ENCODE peak calls at places on chromosomes 1 and 21, in nine cellular contexts. Y is H9; E is left ventricle myocardium inferior; J is brain microvascular endothelial cell; O is lower lobe of right lung; Z is PC-9; M is CD8-positive, alpha-beta memory T cell; P is colonic mucosa; A is CD4-positive, alpha-beta memory T cell. B is an unnamed sample.

GRCh38 chr1:207923561-207923960 is 12.6 kb upstream of the CD34 start:
- DNase-seq in Y (no peak), E (no peak), J (no peak), O (no peak), Z (no peak), M (no peak), P (no peak), A (no peak), B (no peak)

GRCh38 chr1:32872189-32872898 is 1.6 kb upstream of the FNDC5 start:
- DNase-seq in Y (peak), E (peak), J (peak), O (peak), Z (peak), M (peak), P (peak), A (peak), B (no peak)

GRCh38 chr1:116375884-116376733 is 3.1 kb downstream of the ATP1A1 start:
- DNase-seq in Y (peak), E (peak), J (peak), O (peak), Z (peak), M (peak), P (peak), A (peak), B (peak)

GRCh38 chr1:194055545-194055944 is 869.1 kb upstream of the B3GALT2 start:
- DNase-seq in Y (no peak), E (no peak), J (no peak), O (no peak), Z (no peak), M (no peak), P (no peak), A (no peak), B (no peak)

GRCh38 chr1:8712413-8713229 is 104.8 kb downstream of the RERE start:
- DNase-seq in Y (no peak), E (no peak), J (peak), O (no peak), Z (peak), M (no peak), P (no peak), A (peak), B (no peak)

GRCh38 chr1:201557572-201557958 is 18.6 kb downstream of the NAV1 start:
- DNase-seq in Y (no peak), E (no peak), J (no peak), O (peak), Z (no peak), M (no peak), P (no peak), A (no peak), B (no peak)

GRCh38 chr1:44405804-44406743 is 1.0 kb downstream of the RNF220 start:
- DNase-seq in Y (peak), E (no peak), J (no peak), O (peak), Z (peak), M (no peak), P (no peak), A (peak), B (no peak)

GRCh38 chr21:29175408-29176147 is 45.1 kb downstream of the MAP3K7CL start:
- DNase-seq in Y (no peak), E (no peak), J (peak), O (no peak), Z (no peak), M (no peak), P (no peak), A (no peak), B (no peak)

GRCh38 chr21:15688809-15689208 is 41.0 kb upstream of the USP25 start:
- DNase-seq in Y (no peak), E (no peak), J (no peak), O (no peak), Z (no peak), M (no peak), P (no peak), A (peak), B (no peak)

GRCh38 chr1:6102227-6102845 is 56.6 kb downstream of the KCNAB2 start:
- DNase-seq in Y (no peak), E (no peak), J (no peak), O (peak), Z (no peak), M (no peak), P (no peak), A (no peak), B (no peak)

GRCh38 chr21:35179990-35180557 is 131.0 kb upstream of the RUNX1 start:
- DNase-seq in Y (no peak), E (no peak), J (peak), O (no peak), Z (no peak), M (no peak), P (no peak), A (no peak), B (no peak)

GRCh38 chr1:39531526-39531925 is 40.1 kb downstream of the BMP8A start:
- DNase-seq in Y (no peak), E (no peak), J (no peak), O (no peak), Z (no peak), M (no peak), P (no peak), A (no peak), B (no peak)

GRCh38 chr1:175145899-175146298 is 46.7 kb downstream of the KIAA0040 start:
- DNase-seq in Y (no peak), E (no peak), J (no peak), O (no peak), Z (no peak), M (no peak), P (no peak), A (no peak), B (no peak)

GRCh38 chr1:248858096-248858890 is 592 bp downstream of the ZNF692 start:
- DNase-seq in Y (peak), E (peak), J (peak), O (peak), Z (peak), M (no peak), P (peak), A (no peak), B (peak)

GRCh38 chr1:210407207-210407886 is 78.6 kb downstream of the HHAT start:
- DNase-seq in Y (peak), E (peak), J (peak), O (peak), Z (peak), M (peak), P (peak), A (peak), B (peak)

GRCh38 chr1:220368352-220369265 is 96.4 kb upstream of the RAB3GAP2 start:
- DNase-seq in Y (peak), E (no peak), J (peak), O (no peak), Z (peak), M (no peak), P (no peak), A (no peak), B (no peak)

GRCh38 chr1:209160230-209160629 is 423.3 kb upstream of the CAMK1G start:
- DNase-seq in Y (no peak), E (no peak), J (no peak), O (no peak), Z (no peak), M (no peak), P (no peak), A (no peak), B (no peak)

GRCh38 chr21:46119565-46120271 is 21.8 kb downstream of the COL6A2 start:
- DNase-seq in Y (peak), E (peak), J (no peak), O (peak), Z (no peak), M (no peak), P (no peak), A (no peak), B (no peak)

GRCh38 chr1:160779662-160780397 is 16.1 kb upstream of the LY9 start:
- DNase-seq in Y (peak), E (no peak), J (no peak), O (no peak), Z (no peak), M (peak), P (peak), A (no peak), B (no peak)

GRCh38 chr1:17250601-17251000 is 1.7 kb downstream of the PADI3 start:
- DNase-seq in Y (no peak), E (no peak), J (no peak), O (no peak), Z (peak), M (no peak), P (peak), A (no peak), B (peak)

GRCh38 chr1:236484310-236484971 is 39.3 kb upstream of the LGALS8 start:
- DNase-seq in Y (no peak), E (no peak), J (no peak), O (no peak), Z (no peak), M (no peak), P (no peak), A (no peak), B (no peak)

GRCh38 chr1:192147626-192148025 is 10.6 kb upstream of the RGS18 start:
- DNase-seq in Y (no peak), E (no peak), J (no peak), O (no peak), Z (no peak), M (no peak), P (no peak), A (no peak), B (no peak)

GRCh38 chr1:99650021-99650420 is 4.1 kb downstream of the PALMD start:
- DNase-seq in Y (no peak), E (no peak), J (no peak), O (no peak), Z (no peak), M (no peak), P (no peak), A (no peak), B (peak)

GRCh38 chr1:4756851-4757580 is 102.6 kb downstream of the AJAP1 start:
- DNase-seq in Y (no peak), E (no peak), J (no peak), O (no peak), Z (no peak), M (no peak), P (no peak), A (no peak), B (no peak)

GRCh38 chr1:84570436-84571149 is 3.6 kb downstream of the CTBS start:
- DNase-seq in Y (no peak), E (no peak), J (no peak), O (no peak), Z (no peak), M (no peak), P (no peak), A (no peak), B (no peak)

GRCh38 chr1:243667591-243667990 is 182.5 kb downstream of the AKT3 start:
- DNase-seq in Y (peak), E (no peak), J (no peak), O (no peak), Z (no peak), M (no peak), P (no peak), A (no peak), B (no peak)

GRCh38 chr1:114314098-114314497 is 160.4 kb upstream of the SYT6 start:
- DNase-seq in Y (no peak), E (no peak), J (no peak), O (no peak), Z (no peak), M (no peak), P (no peak), A (no peak), B (no peak)

GRCh38 chr1:93025572-93025971 is 53.5 kb upstream of the MTF2 start:
- DNase-seq in Y (no peak), E (no peak), J (no peak), O (no peak), Z (no peak), M (no peak), P (no peak), A (no peak), B (no peak)

GRCh38 chr1:26037904-26038303 is 8.0 kb downstream of the SLC30A2 start:
- DNase-seq in Y (no peak), E (no peak), J (no peak), O (no peak), Z (no peak), M (no peak), P (no peak), A (no peak), B (no peak)

GRCh38 chr1:116667577-116668105 is at the start of gene IGSF3:
- DNase-seq in Y (peak), E (peak), J (no peak), O (peak), Z (peak), M (peak), P (peak), A (peak), B (peak)

GRCh38 chr1:54297596-54298283 is 97.8 kb downstream of the MRPL37 start:
- DNase-seq in Y (no peak), E (no peak), J (no peak), O (no peak), Z (no peak), M (no peak), P (peak), A (no peak), B (no peak)

GRCh38 chr1:231059566-231060193 is 19.6 kb upstream of the FAM89A start:
- DNase-seq in Y (no peak), E (no peak), J (peak), O (no peak), Z (no peak), M (no peak), P (no peak), A (no peak), B (no peak)

GRCh38 chr1:74592580-74593355 is 80.4 kb upstream of the LRRC53 start:
- DNase-seq in Y (no peak), E (no peak), J (no peak), O (no peak), Z (no peak), M (no peak), P (no peak), A (no peak), B (no peak)

GRCh38 chr1:51927029-51927428 is 48.5 kb upstream of the NRDC start:
- DNase-seq in Y (no peak), E (no peak), J (peak), O (no peak), Z (no peak), M (no peak), P (no peak), A (no peak), B (no peak)

GRCh38 chr1:63968663-63969460 is 195.0 kb downstream of the ROR1 start:
- DNase-seq in Y (no peak), E (peak), J (peak), O (no peak), Z (no peak), M (no peak), P (no peak), A (no peak), B (no peak)

GRCh38 chr21:46545911-46546310 is 59.0 kb downstream of the S100B start:
- DNase-seq in Y (no peak), E (no peak), J (no peak), O (no peak), Z (no peak), M (no peak), P (no peak), A (no peak), B (no peak)

GRCh38 chr1:70222716-70223235 is 1.6 kb downstream of the SRSF11 start:
- DNase-seq in Y (no peak), E (no peak), J (no peak), O (no peak), Z (no peak), M (no peak), P (no peak), A (no peak), B (no peak)
- H3K27ac ChIP-seq in Y (no peak), E (peak), J (peak), O (peak), Z (peak), M (peak), P (peak), A (peak), B (peak)

GRCh38 chr21:37410639-37411038 is 44.1 kb downstream of the DYRK1A start:
- DNase-seq in Y (no peak), E (no peak), J (no peak), O (no peak), Z (no peak), M (no peak), P (no peak), A (no peak), B (no peak)
- H3K27ac ChIP-seq in Y (no peak), E (no peak), J (no peak), O (no peak), Z (no peak), M (no peak), P (no peak), A (no peak), B (no peak)

GRCh38 chr1:205071801-205072200 is 12.5 kb downstream of the TMEM81 start:
- DNase-seq in Y (no peak), E (no peak), J (no peak), O (no peak), Z (no peak), M (no peak), P (no peak), A (no peak), B (no peak)
- H3K27ac ChIP-seq in Y (no peak), E (no peak), J (no peak), O (no peak), Z (no peak), M (no peak), P (no peak), A (no peak), B (no peak)

GRCh38 chr1:24825174-24825573 is 79.9 kb downstream of the CLIC4 start:
- DNase-seq in Y (no peak), E (no peak), J (no peak), O (no peak), Z (no peak), M (no peak), P (no peak), A (no peak), B (no peak)

GRCh38 chr1:24827737-24828136 is 82.5 kb downstream of the CLIC4 start:
- DNase-seq in Y (no peak), E (no peak), J (no peak), O (no peak), Z (no peak), M (no peak), P (no peak), A (no peak), B (no peak)

GRCh38 chr1:24828887-24829192 is 83.6 kb downstream of the CLIC4 start:
- DNase-seq in Y (no peak), E (no peak), J (no peak), O (no peak), Z (no peak), M (no peak), P (no peak), A (no peak), B (no peak)

GRCh38 chr1:24828183-24828886 is 83.1 kb downstream of the CLIC4 start:
- DNase-seq in Y (no peak), E (no peak), J (no peak), O (no peak), Z (no peak), M (no peak), P (no peak), A (no peak), B (no peak)

DNA sequence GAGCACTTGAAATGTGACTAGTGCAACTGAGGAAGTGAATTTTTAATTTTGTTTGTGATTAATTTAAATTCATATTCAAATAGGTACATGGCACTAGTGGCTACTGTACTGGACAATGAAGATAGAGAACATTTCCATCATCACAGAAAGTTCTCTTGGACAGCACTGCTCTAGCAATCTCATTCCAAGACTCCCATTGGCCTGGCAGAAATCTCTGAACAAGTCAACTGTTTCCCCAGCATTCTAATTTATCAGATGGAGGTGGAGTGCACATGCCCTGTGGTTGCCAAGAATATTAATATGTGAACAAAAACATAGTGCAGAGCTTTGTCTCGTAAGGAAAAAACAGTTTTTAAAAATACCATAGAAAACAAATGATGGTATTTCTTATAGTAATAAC is 81.3 kb downstream of the CLIC4 start:
- DNase-seq in Y (no peak), E (no peak), J (no peak), O (no peak), Z (no peak), M (no peak), P (no peak), A (no peak), B (no peak)
- H3K27ac ChIP-seq in Y (no peak), E (peak), J (no peak), O (no peak), Z (no peak), M (no peak), P (no peak), A (no peak), B (no peak)

DNA sequence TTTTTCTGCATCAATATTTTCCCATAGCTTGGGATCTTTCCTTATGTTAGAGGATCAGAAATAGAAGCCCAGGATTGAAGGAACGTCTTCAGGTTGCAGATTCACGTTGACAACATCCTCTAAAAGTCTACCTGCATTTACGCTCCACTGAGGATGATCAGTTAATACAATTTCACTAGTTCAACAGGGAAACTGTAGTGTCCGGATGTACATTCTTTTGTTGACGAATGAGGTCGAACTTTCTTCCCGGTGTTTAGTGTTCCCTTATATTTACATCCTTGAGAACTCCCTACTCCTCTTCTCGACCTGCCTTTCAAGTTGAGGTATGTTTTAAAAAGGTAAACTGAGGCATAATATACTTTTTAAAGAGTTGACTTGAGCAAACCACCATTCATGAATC is 74.8 kb downstream of the SIK1 start:
- DNase-seq in Y (no peak), E (no peak), J (no peak), O (no peak), Z (no peak), M (no peak), P (no peak), A (no peak), B (no peak)
- H3K27ac ChIP-seq in Y (no peak), E (no peak), J (no peak), O (no peak), Z (no peak), M (no peak), P (no peak), A (no peak), B (no peak)

DNA sequence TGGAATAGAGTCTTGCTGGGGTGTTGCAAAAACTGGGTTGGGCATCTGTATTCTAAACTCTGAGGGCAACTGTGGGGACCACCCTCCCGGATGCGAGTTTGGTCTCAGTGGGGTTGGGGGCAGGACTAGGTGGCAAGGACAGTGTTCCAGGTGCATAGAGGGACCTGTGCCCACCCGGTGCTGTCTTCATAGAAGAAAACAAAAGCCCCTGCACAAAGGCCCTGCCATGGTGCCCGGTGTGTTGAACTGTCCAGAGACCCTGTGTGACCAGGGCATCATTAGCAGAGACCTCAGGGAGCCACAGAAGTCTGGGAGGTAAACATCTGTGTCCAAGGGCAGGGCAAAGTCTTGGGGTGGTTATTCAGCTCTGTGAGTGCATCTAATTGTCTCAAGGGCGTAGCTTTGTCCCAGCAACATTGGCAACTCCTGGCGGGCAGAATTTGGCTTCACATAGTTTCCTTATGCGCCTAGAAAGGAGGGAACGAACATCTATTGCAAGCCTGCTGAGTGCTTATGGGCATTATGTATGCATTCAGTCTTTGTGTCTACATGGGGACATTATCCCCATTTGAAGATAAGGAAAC is 72.2 kb upstream of the IFFO2 start:
- DNase-seq in Y (no peak), E (no peak), J (no peak), O (no peak), Z (no peak), M (no peak), P (no peak), A (no peak), B (no peak)
- H3K27ac ChIP-seq in Y (no peak), E (no peak), J (no peak), O (no peak), Z (peak), M (no peak), P (no peak), A (no peak), B (peak)

GRCh38 chr21:44049606-44050005 is 37.5 kb downstream of the TRAPPC10 start:
- DNase-seq in Y (no peak), E (no peak), J (no peak), O (no peak), Z (no peak), M (no peak), P (no peak), A (no peak), B (no peak)

GRCh38 chr21:44052830-44053226 is 40.7 kb downstream of the TRAPPC10 start:
- DNase-seq in Y (no peak), E (no peak), J (no peak), O (no peak), Z (no peak), M (no peak), P (no peak), A (no peak), B (no peak)

GRCh38 chr21:44050276-44050675 is 38.2 kb downstream of the TRAPPC10 start:
- DNase-seq in Y (no peak), E (no peak), J (no peak), O (peak), Z (no peak), M (no peak), P (no peak), A (no peak), B (no peak)

GRCh38 chr21:44052071-44052829 is 40.1 kb downstream of the TRAPPC10 start:
- DNase-seq in Y (no peak), E (no peak), J (no peak), O (no peak), Z (no peak), M (no peak), P (no peak), A (no peak), B (no peak)

GRCh38 chr21:44051462-44051941 is 39.4 kb downstream of the TRAPPC10 start:
- DNase-seq in Y (no peak), E (peak), J (peak), O (no peak), Z (no peak), M (no peak), P (no peak), A (no peak), B (no peak)
- H3K27ac ChIP-seq in Y (no peak), E (peak), J (peak), O (peak), Z (no peak), M (no peak), P (peak), A (no peak), B (peak)

B was measured in breast epithelium.